ENCODE peak calls at places on chromosomes 4 and X, in ten cellular contexts. N is aorta, Q is non-pigmented ciliary epithelial cell, M is NCI-H510A treated with DMSO at 0.1 percent for 48 hours, C is mesothelial cell of epicardium, D is NAMALWA, I is RKO, E is left ventricle myocardium inferior, S is T-cell, B is SK-MEL-5. G is an unnamed sample.

GRCh38 chr4:165905405-165906027 is 32.5 kb downstream of the TLL1 start:
- DNase-seq in N (no peak), Q (no peak), M (no peak), C (no peak), D (no peak), I (peak; percentile 31), E (no peak), S (no peak), B (no peak), G (no peak)

GRCh38 chr4:154004028-154004427 is 215.1 kb upstream of the SFRP2 start:
- DNase-seq in N (no peak), Q (no peak), M (no peak), C (no peak), D (no peak), I (no peak), E (no peak), S (no peak), B (no peak), G (no peak)

GRCh38 chrX:9153299-9153698 is 119.4 kb upstream of the FAM9B start:
- DNase-seq in N (no peak), Q (no peak), M (no peak), C (no peak), D (no peak), I (no peak), E (no peak), S (no peak), B (no peak), G (no peak)

GRCh38 chr4:101938836-101939235 is 148.3 kb downstream of the BANK1 start:
- DNase-seq in N (no peak), Q (no peak), M (no peak), C (no peak), D (no peak), I (no peak), E (no peak), S (no peak), B (no peak), G (no peak)

GRCh38 chrX:154696328-154697045 is 43.1 kb upstream of the CTAG2 start:
- DNase-seq in N (no peak), Q (no peak), M (no peak), C (no peak), D (no peak), I (peak; percentile 72), E (no peak), S (no peak), B (no peak), G (no peak)

GRCh38 chrX:97332963-97333362 is 449.3 kb downstream of the RPA4 start:
- DNase-seq in N (no peak), Q (no peak), M (no peak), C (no peak), D (no peak), I (no peak), E (no peak), S (no peak), B (no peak), G (no peak)

GRCh38 chrX:69137371-69137881 is 27.8 kb downstream of the PJA1 start:
- DNase-seq in N (peak; percentile 68), Q (no peak), M (no peak), C (no peak), D (no peak), I (no peak), E (no peak), S (no peak), B (no peak), G (no peak)

GRCh38 chr4:38092701-38093100 is 132.5 kb downstream of the PTTG2 start:
- DNase-seq in N (no peak), Q (no peak), M (no peak), C (no peak), D (no peak), I (no peak), E (no peak), S (no peak), B (no peak), G (no peak)

GRCh38 chr4:112938461-112939058 is 110.9 kb upstream of the ANK2 start:
- DNase-seq in N (no peak), Q (peak; percentile 15), M (peak; percentile 32), C (no peak), D (peak; percentile 71), I (peak; percentile 68), E (no peak), S (no peak), B (peak; percentile 71), G (peak; percentile 31)

GRCh38 chr4:3237711-3238560 is 11.0 kb upstream of the MSANTD1 start:
- DNase-seq in N (no peak), Q (no peak), M (no peak), C (no peak), D (no peak), I (no peak), E (no peak), S (no peak), B (no peak), G (no peak)

GRCh38 chr4:186900980-186901379 is 177.3 kb upstream of the FAT1 start:
- DNase-seq in N (no peak), Q (no peak), M (no peak), C (no peak), D (no peak), I (no peak), E (no peak), S (no peak), B (no peak), G (no peak)

GRCh38 chr4:153785830-153786721 is 2.8 kb downstream of the SFRP2 start:
- DNase-seq in N (no peak), Q (no peak), M (peak; percentile 15), C (no peak), D (peak; percentile 44), I (peak; percentile 67), E (no peak), S (no peak), B (peak; percentile 55), G (peak; percentile 26)

GRCh38 chr4:125013891-125014290 is 300.9 kb upstream of the FAT4 start:
- DNase-seq in N (no peak), Q (no peak), M (peak; percentile 26), C (no peak), D (no peak), I (no peak), E (no peak), S (no peak), B (no peak), G (no peak)